ENCODE peak calls at places on chromosomes 16 and 17, in four cellular contexts. C is HCT116, V is K562, A is Panc1. I is an unnamed sample.

GRCh38 chr16:80585764-80586163 is 45.0 kb downstream of the DYNLRB2 start:
- ATAC-seq in C (no peak), V (no peak), A (no peak), I (no peak)

GRCh38 chr16:10967981-10968380 is 23.6 kb downstream of the CLEC16A start:
- ATAC-seq in C (no peak), V (no peak), A (no peak), I (no peak)

GRCh38 chr16:17992416-17992815 is 344.1 kb downstream of the NPIPA8 start:
- ATAC-seq in C (no peak), V (no peak), A (no peak), I (no peak)

GRCh38 chr17:69783865-69784264 is 291.2 kb upstream of the KCNJ16 start:
- ATAC-seq in C (no peak), V (no peak), A (no peak), I (no peak)

GRCh38 chr17:17751489-17751995 is 70.3 kb downstream of the RAI1 start:
- ATAC-seq in C (peak; percentile 3), V (peak; percentile 37), A (peak; percentile 57), I (no peak)

GRCh38 chr16:48284772-48285409 is 37.6 kb upstream of the ABCC11 start:
- ATAC-seq in C (no peak), V (no peak), A (no peak), I (no peak)

GRCh38 chr17:81815646-81815985 is 11.7 kb downstream of the GCGR start:
- ATAC-seq in C (peak; percentile 17), V (no peak), A (peak; percentile 17), I (no peak)

GRCh38 chr16:88026964-88027938 is 76.0 kb downstream of the BANP start:
- ATAC-seq in C (no peak), V (no peak), A (no peak), I (no peak)

GRCh38 chr16:65121870-65122723 is at the start of gene CDH11:
- ATAC-seq in C (no peak), V (no peak), A (no peak), I (peak; percentile 71)

GRCh38 chr17:6413073-6413472 is 21.8 kb downstream of the AIPL1 start:
- ATAC-seq in C (peak; percentile 90), V (peak; percentile 78), A (peak; percentile 80), I (no peak)

GRCh38 chr16:24822542-24822941 is 23.2 kb upstream of the SLC5A11 start:
- ATAC-seq in C (peak; percentile 27), V (no peak), A (peak; percentile 49), I (no peak)

GRCh38 chr17:56824503-56824902 is 9.2 kb downstream of the C17orf67 start:
- ATAC-seq in C (no peak), V (no peak), A (no peak), I (no peak)

GRCh38 chr16:89984215-89984614 is 35.0 kb downstream of the DBNDD1 start:
- ATAC-seq in C (no peak), V (no peak), A (no peak), I (no peak)

GRCh38 chr16:89988951-89989350 is 30.3 kb downstream of the DBNDD1 start:
- ATAC-seq in C (no peak), V (no peak), A (no peak), I (no peak)

GRCh38 chr16:89985219-89985618 is 34.0 kb downstream of the DBNDD1 start:
- ATAC-seq in C (no peak), V (no peak), A (no peak), I (no peak)

GRCh38 chr16:89986600-89986999 is 32.7 kb downstream of the DBNDD1 start:
- ATAC-seq in C (no peak), V (no peak), A (no peak), I (no peak)

DNA sequence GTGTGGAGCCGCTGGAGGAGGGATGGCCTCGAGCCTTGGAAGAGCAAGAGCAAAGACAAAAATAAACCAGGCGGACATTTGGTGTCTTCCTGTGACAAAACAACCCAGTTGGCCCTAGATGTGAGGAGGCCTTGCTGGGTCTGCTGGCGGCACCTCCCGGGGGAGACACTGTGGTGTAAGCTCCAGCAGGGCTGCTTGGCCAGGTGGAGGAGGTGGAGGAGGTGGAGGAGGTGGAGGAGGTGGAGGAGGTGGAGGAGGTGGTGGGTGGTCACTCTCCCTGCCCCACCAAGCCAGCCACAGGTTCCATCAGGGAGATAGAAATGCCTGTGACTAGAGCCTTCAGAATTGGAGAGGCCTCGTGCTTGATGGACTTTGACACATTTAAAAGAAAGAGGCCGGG is 32.1 kb downstream of the DBNDD1 start:
- ATAC-seq in C (no peak), V (peak; percentile 39), A (no peak), I (no peak)
- TF ChIP-seq POLR2AphosphoS5 in C (no peak), V (no peak), A (no peak), I (no peak)

GRCh38 chr17:59828478-59828760 is 64.3 kb downstream of the TUBD1 start:
- ATAC-seq in C (no peak), V (no peak), A (no peak), I (no peak)
- H3K4me1 ChIP-seq in C (peaks cover 81% of the 10 kb centered on the region), V (peaks cover 9% of the 10 kb centered on the region), A (peaks cover 81% of the 10 kb centered on the region), I (peaks cover 69% of the 10 kb centered on the region)

GRCh38 chr16:58198022-58198683 is at the start of gene CSNK2A2:
- ATAC-seq in C (peak; percentile 96), V (peak; percentile 97), A (peak; percentile 99), I (peak; percentile 97)
- TF ChIP-seq POLR2AphosphoS5 in C (peak; percentile 65), V (peak; percentile 40), A (no peak), I (no peak)

GRCh38 chr17:78154903-78155811 is 9.0 kb downstream of the C17orf99 start:
- ATAC-seq in C (no peak), V (peak; percentile 36), A (no peak), I (no peak)

GRCh38 chr17:78147315-78147998 is 1.3 kb downstream of the C17orf99 start:
- ATAC-seq in C (no peak), V (no peak), A (no peak), I (no peak)

GRCh38 chr17:78148286-78149016 is 2.3 kb downstream of the C17orf99 start:
- ATAC-seq in C (no peak), V (no peak), A (no peak), I (no peak)

GRCh38 chr17:78146881-78147280 is 696 bp downstream of the C17orf99 start:
- ATAC-seq in C (no peak), V (no peak), A (no peak), I (no peak)

GRCh38 chr17:78151514-78152008 is 5.4 kb downstream of the C17orf99 start:
- ATAC-seq in C (peak; percentile 46), V (peak; percentile 16), A (no peak), I (no peak)
- H3K4me1 ChIP-seq in C (peaks cover 8% of the 10 kb centered on the region), V (peaks cover 47% of the 10 kb centered on the region), A (no peaks in the 10 kb centered on the region), I (no peaks in the 10 kb centered on the region)

GRCh38 chr16:3003582-3004270 is 9.0 kb upstream of the CLDN9 start:
- ATAC-seq in C (peak; percentile 93), V (peak; percentile 92), A (peak; percentile 97), I (peak; percentile 99)
- TF ChIP-seq POLR2AphosphoS5 in C (no peak), V (no peak), A (peak; percentile 51), I (peak; percentile 58)

GRCh38 chr16:66898933-66899309 is 18.6 kb downstream of the PDP2 start:
- ATAC-seq in C (no peak), V (no peak), A (no peak), I (no peak)

GRCh38 chr16:66895999-66896398 is 15.7 kb downstream of the PDP2 start:
- ATAC-seq in C (no peak), V (no peak), A (no peak), I (no peak)

GRCh38 chr16:66899310-66899944 is 19.1 kb downstream of the PDP2 start:
- ATAC-seq in C (no peak), V (peak; percentile 42), A (no peak), I (peak; percentile 64)

GRCh38 chr16:66899945-66900688 is 18.6 kb downstream of the CDH16 start:
- ATAC-seq in C (no peak), V (peak; percentile 88), A (no peak), I (peak; percentile 46)

DNA sequence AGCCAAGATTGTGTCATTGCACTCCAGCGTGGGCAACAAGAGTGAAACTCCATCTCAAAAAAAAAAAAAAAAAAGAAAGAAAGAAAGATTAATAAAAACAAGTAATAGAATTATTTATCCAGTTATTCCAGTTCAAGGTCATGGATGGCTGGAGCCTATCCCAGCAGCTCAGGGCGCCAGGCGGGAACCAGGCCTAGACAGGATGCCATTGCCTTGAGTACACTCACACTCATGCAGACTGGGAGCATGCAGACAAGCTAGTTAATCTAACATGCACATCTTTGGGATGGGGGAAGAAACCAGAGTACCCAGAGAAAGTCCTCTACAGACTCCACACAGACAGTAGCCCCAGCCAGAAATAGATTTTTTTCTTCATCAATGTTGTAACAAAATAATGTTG is 17.9 kb downstream of the PDP2 start:
- ATAC-seq in C (no peak), V (no peak), A (no peak), I (peak; percentile 63)
- H3K4me1 ChIP-seq in C (peaks cover 7% of the 10 kb centered on the region), V (peaks cover 44% of the 10 kb centered on the region), A (peaks cover 9% of the 10 kb centered on the region), I (peaks cover 76% of the 10 kb centered on the region)

GRCh38 chr17:74442670-74443515 is 11.0 kb downstream of the GPRC5C start:
- ATAC-seq in C (peak; percentile 89), V (peak; percentile 88), A (peak; percentile 69), I (peak; percentile 81)
- TF ChIP-seq POLR2AphosphoS5 in C (peak; percentile 90), V (no peak), A (no peak), I (peak; percentile 80)